ENCODE peak calls at places on chromosomes 12 and 14, in nine cellular contexts. N, L, A, J, V, R, I, M and D are unnamed samples.

GRCh38 chr14:91317381-91318313 is 73.1 kb upstream of the GPR68 start:
- DNase-seq in N (no peak), L (no peak), A (peak; percentile 67), J (no peak), V (no peak), R (no peak), I (no peak), M (no peak), D (peak; percentile 52)

GRCh38 chr12:16691624-16692023 is 85.7 kb upstream of the LMO3 start:
- DNase-seq in N (no peak), L (no peak), A (no peak), J (no peak), V (no peak), R (no peak), I (no peak), M (no peak), D (no peak)

GRCh38 chr14:21978184-21978998 is 304.8 kb upstream of the OR4E1 start:
- DNase-seq in N (peak; percentile 16), L (no peak), A (peak; percentile 36), J (peak; percentile 68), V (peak; percentile 53), R (peak; percentile 76), I (peak; percentile 7), M (no peak), D (peak; percentile 41)

GRCh38 chr12:14554281-14555008 is 13.2 kb downstream of the PLBD1 start:
- DNase-seq in N (peak; percentile 13), L (peak; percentile 34), A (no peak), J (no peak), V (no peak), R (no peak), I (peak; percentile 65), M (peak; percentile 48), D (no peak)

GRCh38 chr12:104709692-104710435 is 248.2 kb downstream of the SLC41A2 start:
- DNase-seq in N (no peak), L (no peak), A (no peak), J (no peak), V (no peak), R (no peak), I (peak; percentile 24), M (peak; percentile 17), D (no peak)

GRCh38 chr12:85516039-85516438 is 236.0 kb downstream of the ALX1 start:
- DNase-seq in N (no peak), L (no peak), A (no peak), J (no peak), V (no peak), R (no peak), I (no peak), M (no peak), D (no peak)

GRCh38 chr12:94677778-94678177 is 27.4 kb upstream of the TMCC3 start:
- DNase-seq in N (no peak), L (no peak), A (no peak), J (no peak), V (peak; percentile 54), R (no peak), I (no peak), M (no peak), D (no peak)

GRCh38 chr14:89037065-89037464 is 212.6 kb downstream of the TTC8 start:
- DNase-seq in N (no peak), L (no peak), A (no peak), J (no peak), V (no peak), R (no peak), I (no peak), M (no peak), D (no peak)

GRCh38 chr14:60652674-60653387 is 3.6 kb upstream of the SIX1 start:
- DNase-seq in N (no peak), L (no peak), A (no peak), J (peak; percentile 67), V (no peak), R (peak; percentile 55), I (no peak), M (no peak), D (no peak)

GRCh38 chr14:87992349-87992719 is 648 bp downstream of the GALC start:
- DNase-seq in N (no peak), L (peak; percentile 41), A (no peak), J (no peak), V (peak; percentile 24), R (peak; percentile 13), I (no peak), M (no peak), D (no peak)

GRCh38 chr12:120259418-120260202 is 5.9 kb downstream of the PXN start:
- DNase-seq in N (no peak), L (no peak), A (no peak), J (no peak), V (no peak), R (no peak), I (no peak), M (no peak), D (no peak)

GRCh38 chr14:23513466-23514008 is 38.0 kb downstream of the ZFHX2 start:
- DNase-seq in N (no peak), L (no peak), A (no peak), J (no peak), V (no peak), R (no peak), I (no peak), M (peak; percentile 62), D (no peak)

GRCh38 chr12:3277261-3277943 is 200.2 kb downstream of the TSPAN9 start:
- DNase-seq in N (no peak), L (no peak), A (no peak), J (no peak), V (no peak), R (no peak), I (no peak), M (no peak), D (no peak)

GRCh38 chr12:27382126-27382795 is 49.6 kb downstream of the BMAL2 start:
- DNase-seq in N (no peak), L (no peak), A (no peak), J (no peak), V (no peak), R (no peak), I (peak; percentile 4), M (no peak), D (no peak)

GRCh38 chr14:99716850-99717681 is 33.0 kb downstream of the CYP46A1 start:
- DNase-seq in N (no peak), L (no peak), A (no peak), J (no peak), V (no peak), R (no peak), I (no peak), M (no peak), D (no peak)

GRCh38 chr12:98232753-98233385 is 282.5 kb upstream of the TMPO start:
- DNase-seq in N (no peak), L (no peak), A (no peak), J (no peak), V (no peak), R (no peak), I (no peak), M (no peak), D (no peak)